ENCODE peak calls at places on chromosomes 7 and 10, in nine cellular contexts. One of them, this sample, is unnamed.
A peak's percentile ranks its signal among the peaks of the same experiment; 100 is the strongest.

GRCh38 chr7:10022957-10023356 is 950.7 kb upstream of the PHF14 start:
- DNase-seq in lung: no peak
- DNase-seq in hypothalamus: no peak
- DNase-seq in Right ventricle myocardium superior: no peak
- DNase-seq in NCI-H69: peak; percentile 88
- DNase-seq in body of pancreas: peak; percentile 25
- DNase-seq in stimulated activated CD8-positive, alpha-beta memory T cell treated with anti-CD3 and anti-CD28 coated beads, Interleukin-12 subunit alpha, Interleukin-12 subunit beta, amount 100 ng/mL, for 1 hour: no peak
- DNase-seq in choroid plexus epithelial cell: peak; percentile 1
- DNase-seq in GM04504: no peak
- DNase-seq in this sample: no peak

GRCh38 chr10:101354584-101355070 is 662 bp downstream of the BTRC start:
- DNase-seq in stimulated activated CD8-positive, alpha-beta memory T cell treated with anti-CD3 and anti-CD28 coated beads, Interleukin-12 subunit alpha, Interleukin-12 subunit beta, amount 100 ng/mL, for 1 hour: no peak
- DNase-seq in body of pancreas: no peak
- DNase-seq in hypothalamus: no peak
- DNase-seq in lung: no peak
- DNase-seq in NCI-H69: no peak
- DNase-seq in Right ventricle myocardium superior: no peak
- DNase-seq in choroid plexus epithelial cell: no peak
- DNase-seq in GM04504: no peak
- DNase-seq in this sample: no peak

GRCh38 chr10:122499491-122499941 is 38.2 kb downstream of the HTRA1 start:
- DNase-seq in hypothalamus: no peak
- DNase-seq in choroid plexus epithelial cell: peak; percentile 74
- DNase-seq in GM04504: no peak
- DNase-seq in stimulated activated CD8-positive, alpha-beta memory T cell treated with anti-CD3 and anti-CD28 coated beads, Interleukin-12 subunit alpha, Interleukin-12 subunit beta, amount 100 ng/mL, for 1 hour: no peak
- DNase-seq in body of pancreas: no peak
- DNase-seq in NCI-H69: no peak
- DNase-seq in lung: no peak
- DNase-seq in Right ventricle myocardium superior: peak; percentile 64
- DNase-seq in this sample: no peak

GRCh38 chr7:78296689-78297371 is 498.3 kb downstream of the PHTF2 start:
- DNase-seq in choroid plexus epithelial cell: no peak
- DNase-seq in NCI-H69: peak; percentile 75
- DNase-seq in Right ventricle myocardium superior: no peak
- DNase-seq in GM04504: no peak
- DNase-seq in lung: no peak
- DNase-seq in hypothalamus: no peak
- DNase-seq in body of pancreas: peak; percentile 94
- DNase-seq in stimulated activated CD8-positive, alpha-beta memory T cell treated with anti-CD3 and anti-CD28 coated beads, Interleukin-12 subunit alpha, Interleukin-12 subunit beta, amount 100 ng/mL, for 1 hour: no peak
- DNase-seq in this sample: no peak

GRCh38 chr7:119175916-119176627 is 951.6 kb downstream of the ANKRD7 start:
- DNase-seq in body of pancreas: peak; percentile 38
- DNase-seq in hypothalamus: no peak
- DNase-seq in GM04504: peak; percentile 6
- DNase-seq in lung: no peak
- DNase-seq in choroid plexus epithelial cell: peak; percentile 80
- DNase-seq in Right ventricle myocardium superior: no peak
- DNase-seq in NCI-H69: peak; percentile 96
- DNase-seq in stimulated activated CD8-positive, alpha-beta memory T cell treated with anti-CD3 and anti-CD28 coated beads, Interleukin-12 subunit alpha, Interleukin-12 subunit beta, amount 100 ng/mL, for 1 hour: no peak
- DNase-seq in this sample: no peak

GRCh38 chr7:151150388-151150787 is 17.1 kb downstream of the GBX1 start:
- DNase-seq in hypothalamus: no peak
- DNase-seq in NCI-H69: peak; percentile 23
- DNase-seq in GM04504: no peak
- DNase-seq in lung: no peak
- DNase-seq in choroid plexus epithelial cell: no peak
- DNase-seq in stimulated activated CD8-positive, alpha-beta memory T cell treated with anti-CD3 and anti-CD28 coated beads, Interleukin-12 subunit alpha, Interleukin-12 subunit beta, amount 100 ng/mL, for 1 hour: no peak
- DNase-seq in Right ventricle myocardium superior: no peak
- DNase-seq in body of pancreas: no peak
- DNase-seq in this sample: no peak

GRCh38 chr10:36492590-36493510 is 632.5 kb upstream of the ANKRD30A start:
- DNase-seq in choroid plexus epithelial cell: peak; percentile 51
- DNase-seq in Right ventricle myocardium superior: no peak
- DNase-seq in stimulated activated CD8-positive, alpha-beta memory T cell treated with anti-CD3 and anti-CD28 coated beads, Interleukin-12 subunit alpha, Interleukin-12 subunit beta, amount 100 ng/mL, for 1 hour: no peak
- DNase-seq in hypothalamus: no peak
- DNase-seq in NCI-H69: no peak
- DNase-seq in lung: no peak
- DNase-seq in body of pancreas: no peak
- DNase-seq in GM04504: no peak
- DNase-seq in this sample: no peak

GRCh38 chr10:101145145-101145544 is 14.0 kb downstream of the TLX1 start:
- DNase-seq in GM04504: no peak
- DNase-seq in lung: no peak
- DNase-seq in hypothalamus: no peak
- DNase-seq in body of pancreas: no peak
- DNase-seq in Right ventricle myocardium superior: no peak
- DNase-seq in choroid plexus epithelial cell: no peak
- DNase-seq in NCI-H69: no peak
- DNase-seq in stimulated activated CD8-positive, alpha-beta memory T cell treated with anti-CD3 and anti-CD28 coated beads, Interleukin-12 subunit alpha, Interleukin-12 subunit beta, amount 100 ng/mL, for 1 hour: no peak
- DNase-seq in this sample: no peak

GRCh38 chr10:44051584-44052385 is 333.1 kb downstream of the CXCL12 start:
- DNase-seq in GM04504: peak; percentile 46
- DNase-seq in lung: no peak
- DNase-seq in hypothalamus: no peak
- DNase-seq in stimulated activated CD8-positive, alpha-beta memory T cell treated with anti-CD3 and anti-CD28 coated beads, Interleukin-12 subunit alpha, Interleukin-12 subunit beta, amount 100 ng/mL, for 1 hour: no peak
- DNase-seq in Right ventricle myocardium superior: no peak
- DNase-seq in choroid plexus epithelial cell: peak; percentile 77
- DNase-seq in NCI-H69: no peak
- DNase-seq in body of pancreas: peak; percentile 68
- DNase-seq in this sample: no peak

GRCh38 chr7:110148054-110148453 is 942.9 kb upstream of the LRRN3 start:
- DNase-seq in NCI-H69: peak; percentile 67
- DNase-seq in body of pancreas: no peak
- DNase-seq in GM04504: no peak
- DNase-seq in choroid plexus epithelial cell: no peak
- DNase-seq in lung: no peak
- DNase-seq in Right ventricle myocardium superior: no peak
- DNase-seq in hypothalamus: no peak
- DNase-seq in stimulated activated CD8-positive, alpha-beta memory T cell treated with anti-CD3 and anti-CD28 coated beads, Interleukin-12 subunit alpha, Interleukin-12 subunit beta, amount 100 ng/mL, for 1 hour: no peak
- DNase-seq in this sample: no peak

GRCh38 chr7:106599343-106599698 is 61.6 kb downstream of the CCDC71L start:
- DNase-seq in hypothalamus: no peak
- DNase-seq in body of pancreas: no peak
- DNase-seq in choroid plexus epithelial cell: no peak
- DNase-seq in GM04504: no peak
- DNase-seq in NCI-H69: peak; percentile 99
- DNase-seq in lung: no peak
- DNase-seq in Right ventricle myocardium superior: no peak
- DNase-seq in stimulated activated CD8-positive, alpha-beta memory T cell treated with anti-CD3 and anti-CD28 coated beads, Interleukin-12 subunit alpha, Interleukin-12 subunit beta, amount 100 ng/mL, for 1 hour: no peak
- DNase-seq in this sample: no peak

GRCh38 chr7:41890631-41891265 is 187.9 kb upstream of the INHBA start:
- DNase-seq in stimulated activated CD8-positive, alpha-beta memory T cell treated with anti-CD3 and anti-CD28 coated beads, Interleukin-12 subunit alpha, Interleukin-12 subunit beta, amount 100 ng/mL, for 1 hour: no peak
- DNase-seq in Right ventricle myocardium superior: peak; percentile 42
- DNase-seq in NCI-H69: no peak
- DNase-seq in lung: no peak
- DNase-seq in body of pancreas: no peak
- DNase-seq in hypothalamus: no peak
- DNase-seq in GM04504: no peak
- DNase-seq in choroid plexus epithelial cell: no peak
- DNase-seq in this sample: no peak

GRCh38 chr7:111873963-111874693 is 311.8 kb upstream of the IMMP2L start:
- DNase-seq in hypothalamus: no peak
- DNase-seq in stimulated activated CD8-positive, alpha-beta memory T cell treated with anti-CD3 and anti-CD28 coated beads, Interleukin-12 subunit alpha, Interleukin-12 subunit beta, amount 100 ng/mL, for 1 hour: no peak
- DNase-seq in choroid plexus epithelial cell: no peak
- DNase-seq in body of pancreas: no peak
- DNase-seq in GM04504: peak; percentile 13
- DNase-seq in Right ventricle myocardium superior: no peak
- DNase-seq in lung: no peak
- DNase-seq in NCI-H69: peak; percentile 56
- DNase-seq in this sample: peak; percentile 33

GRCh38 chr7:85750454-85750949 is 563.6 kb upstream of the SEMA3D start:
- DNase-seq in hypothalamus: no peak
- DNase-seq in choroid plexus epithelial cell: peak; percentile 68
- DNase-seq in lung: no peak
- DNase-seq in GM04504: peak; percentile 12
- DNase-seq in Right ventricle myocardium superior: no peak
- DNase-seq in stimulated activated CD8-positive, alpha-beta memory T cell treated with anti-CD3 and anti-CD28 coated beads, Interleukin-12 subunit alpha, Interleukin-12 subunit beta, amount 100 ng/mL, for 1 hour: no peak
- DNase-seq in NCI-H69: peak; percentile 63
- DNase-seq in body of pancreas: peak; percentile 55
- DNase-seq in this sample: peak; percentile 39

GRCh38 chr10:86103391-86104101 is 263.0 kb downstream of the GRID1 start:
- DNase-seq in lung: no peak
- DNase-seq in hypothalamus: no peak
- DNase-seq in NCI-H69: peak; percentile 28
- DNase-seq in choroid plexus epithelial cell: no peak
- DNase-seq in GM04504: no peak
- DNase-seq in stimulated activated CD8-positive, alpha-beta memory T cell treated with anti-CD3 and anti-CD28 coated beads, Interleukin-12 subunit alpha, Interleukin-12 subunit beta, amount 100 ng/mL, for 1 hour: no peak
- DNase-seq in Right ventricle myocardium superior: no peak
- DNase-seq in body of pancreas: no peak
- DNase-seq in this sample: no peak

GRCh38 chr7:104973909-104974415 is 40.0 kb upstream of the KMT2E start:
- DNase-seq in NCI-H69: no peak
- DNase-seq in lung: no peak
- DNase-seq in stimulated activated CD8-positive, alpha-beta memory T cell treated with anti-CD3 and anti-CD28 coated beads, Interleukin-12 subunit alpha, Interleukin-12 subunit beta, amount 100 ng/mL, for 1 hour: no peak
- DNase-seq in GM04504: peak; percentile 78
- DNase-seq in choroid plexus epithelial cell: peak; percentile 75
- DNase-seq in body of pancreas: no peak
- DNase-seq in Right ventricle myocardium superior: no peak
- DNase-seq in hypothalamus: no peak
- DNase-seq in this sample: peak; percentile 92

GRCh38 chr10:11578802-11579255 is 32.6 kb downstream of the USP6NL start:
- DNase-seq in lung: no peak
- DNase-seq in GM04504: no peak
- DNase-seq in Right ventricle myocardium superior: no peak
- DNase-seq in NCI-H69: no peak
- DNase-seq in choroid plexus epithelial cell: no peak
- DNase-seq in body of pancreas: no peak
- DNase-seq in hypothalamus: no peak
- DNase-seq in stimulated activated CD8-positive, alpha-beta memory T cell treated with anti-CD3 and anti-CD28 coated beads, Interleukin-12 subunit alpha, Interleukin-12 subunit beta, amount 100 ng/mL, for 1 hour: no peak
- DNase-seq in this sample: no peak

This sample was measured in HFF-Myc.